ENCODE peak calls at places on chromosomes 13 and 19, in six cellular contexts. One of them, this sample, is unnamed. For H3K27me3, the result is how much of the 10 kb centered on the place peaks cover.

GRCh38 chr19:6821639-6822310 is 49.3 kb downstream of the VAV1 start:
- DNase-seq in stomach: no peak
- DNase-seq in psoas muscle: no peak
- DNase-seq in tibial artery: peak
- DNase-seq in brain microvascular endothelial cell: no peak
- DNase-seq in AG04450: no peak
- DNase-seq in this sample: no peak

GRCh38 chr13:40221460-40222201 is 444.8 kb downstream of the FOXO1 start:
- DNase-seq in stomach: no peak
- DNase-seq in psoas muscle: no peak
- DNase-seq in tibial artery: no peak
- DNase-seq in brain microvascular endothelial cell: peak
- DNase-seq in AG04450: no peak
- DNase-seq in this sample: no peak

GRCh38 chr19:9709305-9709704 is 34.4 kb upstream of the ZNF562 start:
- DNase-seq in stomach: no peak
- DNase-seq in psoas muscle: no peak
- DNase-seq in tibial artery: no peak
- DNase-seq in brain microvascular endothelial cell: no peak
- DNase-seq in AG04450: no peak
- DNase-seq in this sample: no peak

GRCh38 chr13:77860621-77861020 is 58.0 kb downstream of the EDNRB start:
- DNase-seq in stomach: no peak
- DNase-seq in psoas muscle: no peak
- DNase-seq in tibial artery: no peak
- DNase-seq in brain microvascular endothelial cell: no peak
- DNase-seq in AG04450: peak
- DNase-seq in this sample: no peak

GRCh38 chr19:3700242-3701032 is at the start of gene PIP5K1C:
- DNase-seq in stomach: peak
- DNase-seq in psoas muscle: peak
- DNase-seq in tibial artery: peak
- DNase-seq in brain microvascular endothelial cell: peak
- DNase-seq in AG04450: peak
- DNase-seq in this sample: peak

GRCh38 chr19:53196777-53197396 is 3.7 kb upstream of the ZNF665 start:
- DNase-seq in stomach: peak
- DNase-seq in psoas muscle: peak
- DNase-seq in tibial artery: peak
- DNase-seq in brain microvascular endothelial cell: peak
- DNase-seq in AG04450: peak
- DNase-seq in this sample: peak

GRCh38 chr13:31172001-31172400 is 10.3 kb upstream of the HSPH1 start:
- DNase-seq in stomach: no peak
- DNase-seq in psoas muscle: no peak
- DNase-seq in tibial artery: no peak
- DNase-seq in brain microvascular endothelial cell: peak
- DNase-seq in AG04450: no peak
- DNase-seq in this sample: no peak

GRCh38 chr19:16106121-16106520 is 5.6 kb upstream of the RAB8A start:
- DNase-seq in stomach: no peak
- DNase-seq in psoas muscle: no peak
- DNase-seq in tibial artery: no peak
- DNase-seq in brain microvascular endothelial cell: no peak
- DNase-seq in AG04450: no peak
- DNase-seq in this sample: no peak

GRCh38 chr19:37227996-37228395 is 10.0 kb downstream of the ZNF383 start:
- DNase-seq in stomach: no peak
- DNase-seq in psoas muscle: no peak
- DNase-seq in tibial artery: no peak
- DNase-seq in brain microvascular endothelial cell: no peak
- DNase-seq in AG04450: no peak
- DNase-seq in this sample: no peak

GRCh38 chr13:20566917-20567755 is at the start of gene IFT88:
- DNase-seq in stomach: peak
- DNase-seq in psoas muscle: peak
- DNase-seq in tibial artery: peak
- DNase-seq in brain microvascular endothelial cell: peak
- DNase-seq in AG04450: peak
- DNase-seq in this sample: peak

GRCh38 chr19:18479964-18480723 is 41.7 kb downstream of the ELL start:
- DNase-seq in stomach: peak
- DNase-seq in psoas muscle: peak
- DNase-seq in tibial artery: peak
- DNase-seq in brain microvascular endothelial cell: no peak
- DNase-seq in AG04450: no peak
- DNase-seq in this sample: no peak

GRCh38 chr13:24745516-24745860 is 18.5 kb upstream of the RNF17 start:
- DNase-seq in stomach: no peak
- DNase-seq in psoas muscle: no peak
- DNase-seq in tibial artery: no peak
- DNase-seq in brain microvascular endothelial cell: no peak
- DNase-seq in AG04450: no peak
- DNase-seq in this sample: no peak

GRCh38 chr19:41604831-41605230 is 22.0 kb downstream of the CEACAM4 start:
- DNase-seq in stomach: no peak
- DNase-seq in psoas muscle: no peak
- DNase-seq in tibial artery: peak
- DNase-seq in brain microvascular endothelial cell: no peak
- DNase-seq in AG04450: no peak
- DNase-seq in this sample: no peak

GRCh38 chr19:16851031-16851712 is 22.0 kb downstream of the SIN3B start:
- DNase-seq in stomach: no peak
- DNase-seq in psoas muscle: no peak
- DNase-seq in tibial artery: no peak
- DNase-seq in brain microvascular endothelial cell: peak
- DNase-seq in AG04450: peak
- DNase-seq in this sample: no peak

GRCh38 chr13:91817250-91817649 is 418.8 kb downstream of the GPC5 start:
- DNase-seq in stomach: no peak
- DNase-seq in psoas muscle: no peak
- DNase-seq in tibial artery: no peak
- DNase-seq in brain microvascular endothelial cell: peak
- DNase-seq in AG04450: no peak
- DNase-seq in this sample: no peak

GRCh38 chr13:64746845-64747244 is 2483.3 kb downstream of the PCDH9 start:
- DNase-seq in stomach: no peak
- DNase-seq in psoas muscle: no peak
- DNase-seq in tibial artery: no peak
- DNase-seq in brain microvascular endothelial cell: no peak
- DNase-seq in AG04450: no peak
- DNase-seq in this sample: no peak

GRCh38 chr19:16368385-16369305 is 44.0 kb downstream of the KLF2 start:
- DNase-seq in stomach: no peak
- DNase-seq in psoas muscle: peak
- DNase-seq in tibial artery: no peak
- DNase-seq in brain microvascular endothelial cell: no peak
- DNase-seq in AG04450: no peak
- DNase-seq in this sample: no peak

GRCh38 chr13:50989476-50989875 is 79.9 kb downstream of the RNASEH2B start:
- DNase-seq in stomach: no peak
- DNase-seq in psoas muscle: peak
- DNase-seq in tibial artery: no peak
- DNase-seq in brain microvascular endothelial cell: no peak
- DNase-seq in AG04450: no peak
- DNase-seq in this sample: no peak

GRCh38 chr19:2327773-2328400 is 499 bp downstream of the LSM7 start:
- DNase-seq in stomach: peak
- DNase-seq in psoas muscle: no peak
- DNase-seq in tibial artery: no peak
- DNase-seq in brain microvascular endothelial cell: peak
- DNase-seq in AG04450: peak
- DNase-seq in this sample: no peak

GRCh38 chr13:35771898-35772297 is 295.4 kb upstream of the MAB21L1 start:
- DNase-seq in stomach: no peak
- DNase-seq in psoas muscle: no peak
- DNase-seq in tibial artery: no peak
- DNase-seq in brain microvascular endothelial cell: peak
- DNase-seq in AG04450: peak
- DNase-seq in this sample: no peak

GRCh38 chr19:45152504-45153338 is 8.1 kb downstream of the NKPD1 start:
- DNase-seq in stomach: peak
- DNase-seq in psoas muscle: peak
- DNase-seq in tibial artery: no peak
- DNase-seq in brain microvascular endothelial cell: no peak
- DNase-seq in AG04450: no peak
- DNase-seq in this sample: no peak

GRCh38 chr13:42553098-42554046 is 20.6 kb upstream of the TNFSF11 start:
- DNase-seq in stomach: no peak
- DNase-seq in psoas muscle: no peak
- DNase-seq in tibial artery: no peak
- DNase-seq in brain microvascular endothelial cell: peak
- DNase-seq in AG04450: peak
- DNase-seq in this sample: no peak

GRCh38 chr13:36965767-36966166 is 33.4 kb downstream of the ALG5 start:
- DNase-seq in stomach: no peak
- DNase-seq in psoas muscle: no peak
- DNase-seq in tibial artery: no peak
- DNase-seq in brain microvascular endothelial cell: peak
- DNase-seq in AG04450: peak
- DNase-seq in this sample: no peak

GRCh38 chr19:32631381-32631780 is 43.6 kb downstream of the ANKRD27 start:
- DNase-seq in stomach: no peak
- DNase-seq in psoas muscle: no peak
- DNase-seq in tibial artery: no peak
- DNase-seq in brain microvascular endothelial cell: no peak
- DNase-seq in AG04450: no peak
- DNase-seq in this sample: no peak

GRCh38 chr13:111050539-111050879 is 64.6 kb upstream of the ARHGEF7 start:
- DNase-seq in stomach: no peak
- DNase-seq in psoas muscle: no peak
- DNase-seq in tibial artery: no peak
- DNase-seq in brain microvascular endothelial cell: no peak
- DNase-seq in AG04450: no peak
- DNase-seq in this sample: no peak

GRCh38 chr13:47216176-47216822 is 319.4 kb upstream of the HTR2A start:
- DNase-seq in stomach: no peak
- DNase-seq in psoas muscle: no peak
- DNase-seq in tibial artery: no peak
- DNase-seq in brain microvascular endothelial cell: no peak
- DNase-seq in AG04450: peak
- DNase-seq in this sample: no peak
- H3K27ac ChIP-seq in stomach: no peak
- H3K27ac ChIP-seq in psoas muscle: no peak
- H3K27ac ChIP-seq in tibial artery: no peak
- H3K27ac ChIP-seq in brain microvascular endothelial cell: peak
- H3K27ac ChIP-seq in AG04450: peak
- H3K27ac ChIP-seq in this sample: no peak

GRCh38 chr19:30225615-30226463 is 146.3 kb upstream of the ZNF536 start:
- DNase-seq in stomach: no peak
- DNase-seq in psoas muscle: no peak
- DNase-seq in tibial artery: no peak
- DNase-seq in brain microvascular endothelial cell: no peak
- DNase-seq in AG04450: no peak
- DNase-seq in this sample: no peak
- H3K27me3 ChIP-seq in stomach: half or more
- H3K27me3 ChIP-seq in psoas muscle: under half
- H3K27me3 ChIP-seq in tibial artery: under half
- H3K27me3 ChIP-seq in brain microvascular endothelial cell: half or more
- H3K27me3 ChIP-seq in AG04450: half or more
- H3K27me3 ChIP-seq in this sample: half or more

GRCh38 chr13:97977982-97978381 is 24.5 kb downstream of the IPO5 start:
- DNase-seq in stomach: no peak
- DNase-seq in psoas muscle: no peak
- DNase-seq in tibial artery: no peak
- DNase-seq in brain microvascular endothelial cell: no peak
- DNase-seq in AG04450: no peak
- DNase-seq in this sample: no peak

GRCh38 chr13:97982286-97982685 is 28.8 kb downstream of the IPO5 start:
- DNase-seq in stomach: no peak
- DNase-seq in psoas muscle: no peak
- DNase-seq in tibial artery: no peak
- DNase-seq in brain microvascular endothelial cell: no peak
- DNase-seq in AG04450: no peak
- DNase-seq in this sample: no peak

GRCh38 chr13:97977376-97977705 is 23.9 kb downstream of the IPO5 start:
- DNase-seq in stomach: no peak
- DNase-seq in psoas muscle: no peak
- DNase-seq in tibial artery: no peak
- DNase-seq in brain microvascular endothelial cell: no peak
- DNase-seq in AG04450: no peak
- DNase-seq in this sample: no peak

GRCh38 chr13:97978661-97979450 is 25.4 kb downstream of the IPO5 start:
- DNase-seq in stomach: no peak
- DNase-seq in psoas muscle: no peak
- DNase-seq in tibial artery: no peak
- DNase-seq in brain microvascular endothelial cell: no peak
- DNase-seq in AG04450: no peak
- DNase-seq in this sample: no peak

GRCh38 chr13:97979556-97979955 is 26.1 kb downstream of the IPO5 start:
- DNase-seq in stomach: no peak
- DNase-seq in psoas muscle: no peak
- DNase-seq in tibial artery: no peak
- DNase-seq in brain microvascular endothelial cell: no peak
- DNase-seq in AG04450: no peak
- DNase-seq in this sample: no peak
- H3K27ac ChIP-seq in stomach: no peak
- H3K27ac ChIP-seq in psoas muscle: no peak
- H3K27ac ChIP-seq in tibial artery: no peak
- H3K27ac ChIP-seq in brain microvascular endothelial cell: peak
- H3K27ac ChIP-seq in AG04450: no peak
- H3K27ac ChIP-seq in this sample: no peak

GRCh38 chr19:51733742-51734522 is 10.1 kb upstream of the HAS1 start:
- DNase-seq in stomach: no peak
- DNase-seq in psoas muscle: no peak
- DNase-seq in tibial artery: no peak
- DNase-seq in brain microvascular endothelial cell: no peak
- DNase-seq in AG04450: no peak
- DNase-seq in this sample: no peak
- H3K27me3 ChIP-seq in stomach: under half
- H3K27me3 ChIP-seq in psoas muscle: under half
- H3K27me3 ChIP-seq in tibial artery: under half
- H3K27me3 ChIP-seq in brain microvascular endothelial cell: under half
- H3K27me3 ChIP-seq in AG04450: under half
- H3K27me3 ChIP-seq in this sample: under half

DNA sequence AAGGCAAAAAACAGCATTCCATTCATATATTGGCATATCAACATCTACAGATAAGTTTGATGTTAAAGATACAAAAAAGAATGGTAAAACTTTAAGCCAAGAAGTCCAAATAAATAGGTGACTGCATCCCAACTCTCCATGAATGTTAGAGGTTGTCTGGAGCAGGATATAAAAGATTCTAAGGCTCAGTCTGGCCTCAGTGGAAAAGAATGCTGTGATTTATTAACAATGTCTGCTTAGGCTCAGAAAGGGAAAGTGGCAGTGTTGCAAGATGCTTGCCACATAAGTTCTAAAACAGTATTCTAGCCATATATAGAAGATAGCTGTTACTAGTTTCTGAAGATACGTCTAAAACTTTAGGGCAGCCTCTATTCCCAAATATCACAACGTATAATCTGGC is 179.8 kb upstream of the NBEA start:
- DNase-seq in stomach: no peak
- DNase-seq in psoas muscle: no peak
- DNase-seq in tibial artery: no peak
- DNase-seq in brain microvascular endothelial cell: no peak
- DNase-seq in AG04450: no peak
- DNase-seq in this sample: no peak
- H3K27ac ChIP-seq in stomach: no peak
- H3K27ac ChIP-seq in psoas muscle: no peak
- H3K27ac ChIP-seq in tibial artery: peak
- H3K27ac ChIP-seq in brain microvascular endothelial cell: no peak
- H3K27ac ChIP-seq in AG04450: no peak
- H3K27ac ChIP-seq in this sample: no peak

GRCh38 chr19:40225440-40226305 is 816 bp downstream of the CCNP start:
- DNase-seq in stomach: no peak
- DNase-seq in psoas muscle: no peak
- DNase-seq in tibial artery: no peak
- DNase-seq in brain microvascular endothelial cell: peak
- DNase-seq in AG04450: no peak
- DNase-seq in this sample: no peak
- H3K27me3 ChIP-seq in stomach: half or more
- H3K27me3 ChIP-seq in psoas muscle: under half
- H3K27me3 ChIP-seq in tibial artery: under half
- H3K27me3 ChIP-seq in brain microvascular endothelial cell: under half
- H3K27me3 ChIP-seq in AG04450: under half
- H3K27me3 ChIP-seq in this sample: under half

This sample was measured in iPS DF 6.9.